ENCODE peak calls at places on chromosomes 3 and 15, in eight cellular contexts. F is omental fat pad; E is stimulated activated CD4-positive, alpha-beta T cell treated with anti-CD3 and anti-CD28 coated beads, TNF-alpha, amount 100 ng/mL, for 4 hours; Q is GM23338; T is aorta; C is activated CD8-positive, alpha-beta T cell treated with anti-CD3 and anti-CD28 coated beads for 36 hours; U is heart left ventricle; H is colonic mucosa. R is an unnamed sample.
A peak's percentile ranks its signal among the peaks of the same experiment; 100 is the strongest.

GRCh38 chr15:75042730-75043508 is 19.5 kb downstream of the PPCDC start:
- DNase-seq in E (no peak), Q (peak; percentile 70), H (peak; percentile 84), C (peak; percentile 89), U (peak; percentile 86), T (peak; percentile 90), F (peak; percentile 32), R (no peak)

GRCh38 chr15:25368855-25369254 is 70.0 kb downstream of the UBE3A start:
- DNase-seq in F (no peak), Q (no peak), E (no peak), H (no peak), T (no peak), U (no peak), C (no peak), R (no peak)

GRCh38 chr3:182668974-182669373 is 124.3 kb upstream of the ATP11B start:
- DNase-seq in U (no peak), T (no peak), H (no peak), Q (no peak), C (no peak), E (no peak), F (no peak), R (no peak)

GRCh38 chr3:76021376-76021775 is 236.0 kb upstream of the ZNF717 start:
- DNase-seq in Q (no peak), T (no peak), H (no peak), F (no peak), C (no peak), U (no peak), E (no peak), R (no peak)

GRCh38 chr3:117622130-117622841 is 912.7 kb downstream of the TUSC7 start:
- DNase-seq in F (no peak), Q (no peak), U (no peak), E (no peak), C (no peak), H (no peak), T (no peak), R (no peak)

GRCh38 chr15:22954798-22955543 is 25.2 kb downstream of the CYFIP1 start:
- DNase-seq in E (no peak), C (no peak), Q (no peak), F (no peak), U (no peak), H (no peak), T (no peak), R (no peak)

GRCh38 chr3:194321666-194322640 is 29.2 kb downstream of the CPN2 start:
- DNase-seq in F (no peak), E (no peak), H (no peak), U (no peak), C (no peak), T (no peak), Q (no peak), R (no peak)

GRCh38 chr3:176430244-176430893 is 766.9 kb downstream of the TBL1XR1 start:
- DNase-seq in H (no peak), E (no peak), F (no peak), U (no peak), C (peak; percentile 3), Q (peak; percentile 68), T (no peak), R (no peak)

GRCh38 chr3:48187579-48188265 is 495 bp downstream of the CDC25A start:
- DNase-seq in Q (peak; percentile 39), F (no peak), H (peak; percentile 46), U (peak; percentile 50), C (peak; percentile 50), E (peak; percentile 10), T (peak; percentile 86), R (no peak)

GRCh38 chr3:46578973-46579755 is 13.1 kb upstream of the LRRC2 start:
- DNase-seq in Q (no peak), C (no peak), T (no peak), F (no peak), H (peak; percentile 31), U (no peak), E (no peak), R (no peak)

GRCh38 chr15:73127302-73127936 is 75.2 kb downstream of the NEO1 start:
- DNase-seq in H (peak; percentile 39), U (no peak), F (no peak), T (no peak), C (peak; percentile 34), Q (peak; percentile 74), E (no peak), R (no peak)

GRCh38 chr15:36008719-36009118 is 462.8 kb upstream of the DPH6 start:
- DNase-seq in Q (no peak), C (no peak), E (no peak), U (no peak), H (no peak), F (no peak), T (no peak), R (no peak)

GRCh38 chr3:79368403-79368802 is 399.4 kb downstream of the ROBO1 start:
- DNase-seq in U (no peak), F (no peak), Q (peak; percentile 29), H (no peak), C (no peak), E (no peak), T (no peak), R (no peak)

GRCh38 chr3:32435911-32436815 is 44.5 kb downstream of the CMTM7 start:
- DNase-seq in Q (no peak), E (no peak), C (no peak), T (no peak), F (no peak), H (peak; percentile 13), U (no peak), R (no peak)